ENCODE peak calls at places on chromosomes 2 and 18, in six cellular contexts. C, T, M, O, R and G are unnamed samples.

GRCh38 chr2:172395503-172395902 is 31.9 kb upstream of the ITGA6 start:
- DNase-seq in C (no peak), T (no peak), M (no peak), O (no peak), R (no peak), G (no peak)

GRCh38 chr2:185372188-185372587 is 366.4 kb upstream of the FSIP2 start:
- DNase-seq in C (peak), T (no peak), M (no peak), O (no peak), R (no peak), G (no peak)

GRCh38 chr2:176383836-176384442 is 114.7 kb downstream of the MTX2 start:
- DNase-seq in C (no peak), T (no peak), M (no peak), O (no peak), R (no peak), G (no peak)

GRCh38 chr2:21032338-21033236 is 11.3 kb downstream of the APOB start:
- DNase-seq in C (no peak), T (no peak), M (no peak), O (no peak), R (no peak), G (no peak)

GRCh38 chr18:43794363-43794762 is 517.1 kb upstream of the SYT4 start:
- DNase-seq in C (no peak), T (no peak), M (no peak), O (no peak), R (no peak), G (no peak)

GRCh38 chr18:8556424-8556823 is 52.8 kb upstream of the RAB12 start:
- DNase-seq in C (no peak), T (no peak), M (no peak), O (no peak), R (no peak), G (no peak)

GRCh38 chr2:241818229-241818942 is 9.4 kb downstream of the NEU4 start:
- DNase-seq in C (no peak), T (peak), M (no peak), O (peak), R (peak), G (no peak)

GRCh38 chr18:54020971-54021370 is 203.5 kb downstream of the MBD2 start:
- DNase-seq in C (no peak), T (no peak), M (no peak), O (no peak), R (no peak), G (no peak)